ENCODE peak calls at places on chromosome 17, in seven cellular contexts. One of them, this sample, is unnamed.
A peak's percentile ranks its signal among the peaks of the same experiment; 100 is the strongest.

GRCh38 chr17:73784015-73784603 is 139.9 kb upstream of the SDK2 start:
- DNase-seq in HCT116: no peak
- DNase-seq in GM23248: no peak
- DNase-seq in A549: no peak
- DNase-seq in DND-41: no peak
- DNase-seq in OCI-LY7: no peak
- DNase-seq in fibroblast of lung: no peak
- DNase-seq in this sample: no peak

GRCh38 chr17:38606646-38607611 is 1.2 kb upstream of the SRCIN1 start:
- DNase-seq in HCT116: no peak
- DNase-seq in fibroblast of lung: no peak
- DNase-seq in OCI-LY7: no peak
- DNase-seq in GM23248: no peak
- DNase-seq in DND-41: no peak
- DNase-seq in A549: no peak
- DNase-seq in this sample: no peak

GRCh38 chr17:62681939-62682381 is 54.5 kb downstream of the MRC2 start:
- DNase-seq in fibroblast of lung: no peak
- DNase-seq in OCI-LY7: no peak
- DNase-seq in DND-41: no peak
- DNase-seq in HCT116: no peak
- DNase-seq in GM23248: no peak
- DNase-seq in A549: no peak
- DNase-seq in this sample: no peak

GRCh38 chr17:82094931-82095776 is 2.9 kb downstream of the FASN start:
- DNase-seq in OCI-LY7: no peak
- DNase-seq in A549: no peak
- DNase-seq in HCT116: no peak
- DNase-seq in GM23248: no peak
- DNase-seq in fibroblast of lung: no peak
- DNase-seq in DND-41: no peak
- DNase-seq in this sample: no peak

GRCh38 chr17:5785343-5785742 is 201.0 kb upstream of the NLRP1 start:
- DNase-seq in fibroblast of lung: no peak
- DNase-seq in DND-41: no peak
- DNase-seq in OCI-LY7: peak; percentile 65
- DNase-seq in GM23248: peak; percentile 48
- DNase-seq in HCT116: no peak
- DNase-seq in A549: no peak
- DNase-seq in this sample: peak; percentile 33

GRCh38 chr17:31413871-31414589 is 22.6 kb downstream of the RAB11FIP4 start:
- DNase-seq in OCI-LY7: no peak
- DNase-seq in DND-41: no peak
- DNase-seq in fibroblast of lung: peak; percentile 60
- DNase-seq in GM23248: peak; percentile 89
- DNase-seq in HCT116: no peak
- DNase-seq in A549: no peak
- DNase-seq in this sample: no peak

GRCh38 chr17:5700791-5701190 is 116.5 kb upstream of the NLRP1 start:
- DNase-seq in A549: no peak
- DNase-seq in fibroblast of lung: no peak
- DNase-seq in OCI-LY7: no peak
- DNase-seq in GM23248: no peak
- DNase-seq in DND-41: no peak
- DNase-seq in HCT116: no peak
- DNase-seq in this sample: no peak

GRCh38 chr17:33163827-33164555 is 129.1 kb downstream of the ASIC2 start:
- DNase-seq in fibroblast of lung: no peak
- DNase-seq in DND-41: no peak
- DNase-seq in OCI-LY7: no peak
- DNase-seq in HCT116: no peak
- DNase-seq in A549: no peak
- DNase-seq in GM23248: peak; percentile 7
- DNase-seq in this sample: no peak

GRCh38 chr17:57874434-57875108 is 24.7 kb upstream of the MRPS23 start:
- DNase-seq in OCI-LY7: no peak
- DNase-seq in GM23248: peak; percentile 98
- DNase-seq in A549: no peak
- DNase-seq in fibroblast of lung: peak; percentile 91
- DNase-seq in DND-41: peak; percentile 78
- DNase-seq in HCT116: no peak
- DNase-seq in this sample: no peak

GRCh38 chr17:62625870-62626200 is 1.6 kb upstream of the MRC2 start:
- DNase-seq in DND-41: no peak
- DNase-seq in fibroblast of lung: no peak
- DNase-seq in GM23248: no peak
- DNase-seq in A549: no peak
- DNase-seq in OCI-LY7: no peak
- DNase-seq in HCT116: no peak
- DNase-seq in this sample: no peak

GRCh38 chr17:28928061-28928460 is 23.3 kb downstream of the PHF12 start:
- DNase-seq in GM23248: peak; percentile 48
- DNase-seq in HCT116: no peak
- DNase-seq in DND-41: no peak
- DNase-seq in fibroblast of lung: no peak
- DNase-seq in OCI-LY7: no peak
- DNase-seq in A549: no peak
- DNase-seq in this sample: no peak

GRCh38 chr17:45052052-45052772 is 780 bp upstream of the DCAKD start:
- DNase-seq in GM23248: peak; percentile 53
- DNase-seq in fibroblast of lung: peak; percentile 20
- DNase-seq in DND-41: peak; percentile 70
- DNase-seq in OCI-LY7: peak; percentile 82
- DNase-seq in HCT116: no peak
- DNase-seq in A549: no peak
- DNase-seq in this sample: no peak

GRCh38 chr17:72913315-72913714 is 179.2 kb downstream of the SLC39A11 start:
- DNase-seq in GM23248: no peak
- DNase-seq in HCT116: no peak
- DNase-seq in fibroblast of lung: no peak
- DNase-seq in OCI-LY7: no peak
- DNase-seq in A549: no peak
- DNase-seq in DND-41: no peak
- DNase-seq in this sample: no peak

GRCh38 chr17:4003501-4004421 is 39.5 kb upstream of the ATP2A3 start:
- DNase-seq in DND-41: no peak
- DNase-seq in A549: no peak
- DNase-seq in OCI-LY7: no peak
- DNase-seq in fibroblast of lung: no peak
- DNase-seq in HCT116: no peak
- DNase-seq in GM23248: peak; percentile 36
- DNase-seq in this sample: no peak

GRCh38 chr17:17628388-17629008 is 37.0 kb upstream of the PEMT start:
- DNase-seq in A549: no peak
- DNase-seq in GM23248: peak; percentile 30
- DNase-seq in DND-41: no peak
- DNase-seq in HCT116: no peak
- DNase-seq in fibroblast of lung: no peak
- DNase-seq in OCI-LY7: peak; percentile 16
- DNase-seq in this sample: peak; percentile 15

GRCh38 chr17:66426397-66427033 is 124.1 kb downstream of the PRKCA start:
- DNase-seq in HCT116: peak; percentile 31
- DNase-seq in A549: no peak
- DNase-seq in OCI-LY7: peak; percentile 41
- DNase-seq in GM23248: peak; percentile 11
- DNase-seq in fibroblast of lung: peak; percentile 18
- DNase-seq in DND-41: peak; percentile 67
- DNase-seq in this sample: no peak

GRCh38 chr17:62968445-62968923 is 2.4 kb downstream of the TANC2 start:
- DNase-seq in GM23248: peak; percentile 94
- DNase-seq in A549: peak; percentile 98
- DNase-seq in DND-41: peak; percentile 70
- DNase-seq in fibroblast of lung: peak; percentile 95
- DNase-seq in OCI-LY7: peak; percentile 85
- DNase-seq in HCT116: peak; percentile 83
- DNase-seq in this sample: peak; percentile 24

GRCh38 chr17:27343972-27344607 is 50.2 kb downstream of the WSB1 start:
- DNase-seq in fibroblast of lung: no peak
- DNase-seq in OCI-LY7: no peak
- DNase-seq in A549: no peak
- DNase-seq in HCT116: no peak
- DNase-seq in GM23248: no peak
- DNase-seq in DND-41: no peak
- DNase-seq in this sample: no peak

DNA sequence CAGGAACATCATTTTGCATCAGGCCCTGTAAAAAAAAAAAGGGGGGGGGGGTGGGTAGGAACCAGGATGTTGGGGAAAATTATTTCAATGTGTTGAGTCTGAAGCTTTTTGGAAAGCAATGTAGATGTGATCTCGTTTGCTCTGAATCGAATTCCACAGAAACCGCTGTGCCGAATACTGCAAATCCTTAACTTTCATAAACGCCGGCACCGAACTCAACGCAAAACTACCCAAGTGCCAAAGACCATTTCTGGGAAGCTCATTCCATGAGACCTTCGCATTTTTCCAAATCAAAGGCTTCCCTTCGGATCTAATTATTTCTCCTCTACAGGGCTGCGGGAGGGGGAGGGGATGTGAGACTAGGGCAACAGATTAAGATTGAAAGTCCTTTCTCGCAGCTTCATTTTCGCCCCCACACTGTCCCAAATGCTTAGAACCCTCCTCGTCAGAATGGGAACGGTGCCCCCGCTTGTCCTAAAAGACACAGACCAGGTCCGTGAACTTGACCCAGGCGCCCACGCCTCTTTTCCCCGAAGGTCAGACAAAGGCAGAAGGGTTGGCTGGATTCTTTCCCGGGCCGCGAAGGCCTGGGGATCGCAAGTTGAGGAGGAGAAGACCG is 4.0 kb downstream of the PRAC1 start:
- DNase-seq in HCT116: no peak
- DNase-seq in OCI-LY7: no peak
- DNase-seq in A549: no peak
- DNase-seq in GM23248: no peak
- DNase-seq in DND-41: no peak
- DNase-seq in fibroblast of lung: no peak
- DNase-seq in this sample: no peak
- H3K4me2 ChIP-seq in HCT116: no peak overlapping the region
- H3K4me2 ChIP-seq in OCI-LY7: no peak overlapping the region
- H3K4me2 ChIP-seq in A549: no peak overlapping the region
- H3K4me2 ChIP-seq in GM23248: no peak overlapping the region
- H3K4me2 ChIP-seq in DND-41: no peak overlapping the region
- H3K4me2 ChIP-seq in fibroblast of lung: no peak overlapping the region
- H3K4me2 ChIP-seq in this sample: no peak overlapping the region

DNA sequence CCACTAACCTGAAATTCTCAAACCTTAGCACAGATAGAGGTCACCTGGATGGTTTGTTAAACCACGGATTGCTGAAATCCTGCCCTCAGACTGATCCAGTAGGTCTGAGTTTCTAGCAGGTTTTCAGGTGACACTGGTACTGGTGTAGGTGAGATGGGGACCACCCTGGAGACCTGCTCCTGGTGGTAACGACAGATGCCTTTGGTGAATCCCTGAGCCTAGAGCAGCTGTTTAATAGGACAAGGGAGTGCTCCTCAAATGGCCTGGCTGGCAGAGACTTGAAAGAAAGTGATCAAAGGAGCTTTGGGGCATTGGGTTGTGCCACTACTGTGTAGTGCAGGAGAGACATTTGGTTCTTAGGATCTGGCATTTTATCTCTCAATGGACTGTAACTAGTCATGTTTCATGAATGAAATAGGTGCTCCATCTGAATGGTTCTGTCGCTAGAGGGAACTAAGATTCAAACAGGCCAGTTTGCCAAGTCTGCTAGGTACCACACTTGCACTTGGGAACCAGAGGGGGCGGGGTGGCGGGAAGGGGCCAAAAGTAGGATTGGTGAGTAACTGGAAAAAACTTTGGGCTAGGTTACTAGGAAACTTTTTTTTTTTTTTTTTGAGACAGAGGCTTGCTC is 2.9 kb upstream of the IFI35 start:
- DNase-seq in A549: no peak
- DNase-seq in HCT116: peak; percentile 61
- DNase-seq in OCI-LY7: no peak
- DNase-seq in fibroblast of lung: peak; percentile 41
- DNase-seq in DND-41: no peak
- DNase-seq in GM23248: peak; percentile 67
- DNase-seq in this sample: no peak
- H3K4me2 ChIP-seq in A549: no peak overlapping the region
- H3K4me2 ChIP-seq in HCT116: peak overlapping the region; percentile 30
- H3K4me2 ChIP-seq in OCI-LY7: no peak overlapping the region
- H3K4me2 ChIP-seq in fibroblast of lung: no peak overlapping the region
- H3K4me2 ChIP-seq in DND-41: no peak overlapping the region
- H3K4me2 ChIP-seq in GM23248: no peak overlapping the region
- H3K4me2 ChIP-seq in this sample: no peak overlapping the region

DNA sequence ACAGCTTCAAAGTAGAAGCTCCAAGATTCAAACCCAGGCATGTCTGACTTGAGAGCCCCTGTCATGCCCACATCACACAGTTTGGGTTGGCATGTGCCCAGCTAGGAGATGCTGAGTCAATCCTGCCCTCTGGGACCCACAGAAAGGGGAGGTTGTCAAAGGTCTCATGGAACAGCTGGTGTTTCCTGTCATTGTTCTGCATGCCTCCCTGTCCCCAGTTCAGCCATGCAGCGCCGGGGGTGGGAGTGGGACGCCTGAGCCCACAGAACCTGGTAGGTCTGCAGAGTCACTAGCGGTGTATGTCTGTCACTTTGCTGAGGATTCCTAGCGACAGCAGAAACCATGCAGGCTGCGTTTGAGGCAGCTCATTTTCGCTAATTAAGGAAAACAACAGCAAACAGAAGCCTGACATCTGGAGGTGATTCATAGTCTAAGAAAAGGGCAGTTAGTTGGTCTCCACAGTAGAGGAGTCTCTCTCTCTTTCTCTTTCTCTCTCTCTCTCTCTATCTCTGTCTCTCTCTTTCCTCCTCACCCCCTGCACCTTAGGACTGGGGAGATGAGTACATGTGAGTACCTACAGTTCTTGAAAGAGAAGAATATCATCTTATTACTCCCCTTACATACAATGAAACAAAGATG is 19.7 kb upstream of the CCL1 start:
- DNase-seq in GM23248: no peak
- DNase-seq in fibroblast of lung: no peak
- DNase-seq in A549: no peak
- DNase-seq in OCI-LY7: peak; percentile 63
- DNase-seq in HCT116: no peak
- DNase-seq in DND-41: peak; percentile 96
- DNase-seq in this sample: peak; percentile 49
- H3K4me2 ChIP-seq in GM23248: no peak overlapping the region
- H3K4me2 ChIP-seq in fibroblast of lung: no peak overlapping the region
- H3K4me2 ChIP-seq in A549: no peak overlapping the region
- H3K4me2 ChIP-seq in OCI-LY7: peak overlapping the region; percentile 61
- H3K4me2 ChIP-seq in HCT116: no peak overlapping the region
- H3K4me2 ChIP-seq in DND-41: peak overlapping the region; percentile 60
- H3K4me2 ChIP-seq in this sample: peak overlapping the region; percentile 50

DNA sequence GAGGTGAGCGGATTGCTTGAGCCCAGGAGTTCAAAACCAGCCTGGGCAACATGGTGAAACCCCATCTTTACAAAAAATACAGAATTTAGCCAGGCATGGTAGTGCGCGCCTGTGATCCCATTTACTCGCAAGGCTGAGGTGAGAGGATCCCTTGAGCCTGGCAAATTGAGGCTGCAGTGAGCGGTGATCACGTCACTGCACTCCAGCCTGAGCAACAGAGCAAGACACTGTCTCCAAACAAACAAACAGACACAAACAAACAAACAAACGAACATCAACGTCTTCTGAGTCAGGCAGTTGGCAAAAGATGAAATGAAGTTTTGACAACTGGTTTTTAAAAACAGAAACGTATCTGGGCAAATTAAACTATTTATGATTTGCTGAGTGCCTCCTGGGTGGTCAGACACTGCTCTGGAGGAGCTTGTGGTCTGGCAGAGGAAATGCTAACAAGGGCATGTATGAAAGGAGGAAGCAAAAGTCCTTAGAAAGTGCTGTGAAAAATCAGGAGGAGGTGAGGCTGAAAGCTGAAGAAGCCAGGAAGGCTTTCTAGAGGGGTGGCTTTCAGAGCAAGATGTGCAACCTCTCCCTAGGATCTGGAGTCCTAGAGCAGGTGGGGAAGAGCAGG is 10.2 kb upstream of the KRT20 start:
- DNase-seq in HCT116: no peak
- DNase-seq in fibroblast of lung: no peak
- DNase-seq in GM23248: no peak
- DNase-seq in OCI-LY7: no peak
- DNase-seq in A549: no peak
- DNase-seq in DND-41: no peak
- DNase-seq in this sample: no peak
- H3K4me2 ChIP-seq in HCT116: no peak overlapping the region
- H3K4me2 ChIP-seq in fibroblast of lung: no peak overlapping the region
- H3K4me2 ChIP-seq in GM23248: no peak overlapping the region
- H3K4me2 ChIP-seq in OCI-LY7: no peak overlapping the region
- H3K4me2 ChIP-seq in A549: peak overlapping the region; percentile 30
- H3K4me2 ChIP-seq in DND-41: no peak overlapping the region
- H3K4me2 ChIP-seq in this sample: no peak overlapping the region

This sample was measured in GM12878.